ENCODE peak calls at places on chromosomes 4 and X, in seven cellular contexts. One of them, this sample, is unnamed.

GRCh38 chr4:169208516-169208915 is 62.2 kb downstream of the SH3RF1 start:
- DNase-seq in coronary artery: no peak
- DNase-seq in kidney epithelial cell: no peak
- DNase-seq in IMR-90: peak
- DNase-seq in mucosa of descending colon: no peak
- DNase-seq in heart left ventricle: no peak
- DNase-seq in psoas muscle: no peak
- DNase-seq in this sample: no peak

GRCh38 chr4:79898055-79898454 is 175.0 kb downstream of the ANTXR2 start:
- DNase-seq in coronary artery: no peak
- DNase-seq in kidney epithelial cell: no peak
- DNase-seq in IMR-90: no peak
- DNase-seq in mucosa of descending colon: no peak
- DNase-seq in heart left ventricle: no peak
- DNase-seq in psoas muscle: no peak
- DNase-seq in this sample: no peak

GRCh38 chrX:38646129-38646528 is 84.8 kb downstream of the TSPAN7 start:
- DNase-seq in coronary artery: no peak
- DNase-seq in kidney epithelial cell: no peak
- DNase-seq in IMR-90: no peak
- DNase-seq in mucosa of descending colon: no peak
- DNase-seq in heart left ventricle: no peak
- DNase-seq in psoas muscle: no peak
- DNase-seq in this sample: no peak

GRCh38 chr4:10554694-10555093 is 97.5 kb upstream of the ZNF518B start:
- DNase-seq in coronary artery: no peak
- DNase-seq in kidney epithelial cell: no peak
- DNase-seq in IMR-90: peak
- DNase-seq in mucosa of descending colon: peak
- DNase-seq in heart left ventricle: no peak
- DNase-seq in psoas muscle: no peak
- DNase-seq in this sample: no peak

GRCh38 chr4:55633903-55634302 is 2.2 kb downstream of the NMU start:
- DNase-seq in coronary artery: no peak
- DNase-seq in kidney epithelial cell: no peak
- DNase-seq in IMR-90: no peak
- DNase-seq in mucosa of descending colon: no peak
- DNase-seq in heart left ventricle: no peak
- DNase-seq in psoas muscle: no peak
- DNase-seq in this sample: no peak

GRCh38 chrX:53323196-53323595 is 41.8 kb upstream of the IQSEC2 start:
- DNase-seq in coronary artery: no peak
- DNase-seq in kidney epithelial cell: no peak
- DNase-seq in IMR-90: no peak
- DNase-seq in mucosa of descending colon: no peak
- DNase-seq in heart left ventricle: no peak
- DNase-seq in psoas muscle: no peak
- DNase-seq in this sample: no peak

GRCh38 chrX:100319716-100320115 is 90.4 kb downstream of the PCDH19 start:
- DNase-seq in coronary artery: no peak
- DNase-seq in kidney epithelial cell: no peak
- DNase-seq in IMR-90: no peak
- DNase-seq in mucosa of descending colon: peak
- DNase-seq in heart left ventricle: no peak
- DNase-seq in psoas muscle: no peak
- DNase-seq in this sample: no peak

GRCh38 chrX:29690061-29690460 is 525.3 kb upstream of the MAGEB2 start:
- DNase-seq in coronary artery: no peak
- DNase-seq in kidney epithelial cell: no peak
- DNase-seq in IMR-90: peak
- DNase-seq in mucosa of descending colon: no peak
- DNase-seq in heart left ventricle: no peak
- DNase-seq in psoas muscle: no peak
- DNase-seq in this sample: no peak

GRCh38 chrX:150940844-150941495 is 42.2 kb upstream of the HMGB3 start:
- DNase-seq in coronary artery: no peak
- DNase-seq in kidney epithelial cell: no peak
- DNase-seq in IMR-90: no peak
- DNase-seq in mucosa of descending colon: peak
- DNase-seq in heart left ventricle: no peak
- DNase-seq in psoas muscle: no peak
- DNase-seq in this sample: no peak

GRCh38 chr4:48222491-48222890 is 47.1 kb downstream of the TEC start:
- DNase-seq in coronary artery: no peak
- DNase-seq in kidney epithelial cell: peak
- DNase-seq in IMR-90: no peak
- DNase-seq in mucosa of descending colon: no peak
- DNase-seq in heart left ventricle: no peak
- DNase-seq in psoas muscle: no peak
- DNase-seq in this sample: no peak

GRCh38 chr4:174592256-174592984 is 70.1 kb upstream of the HPGD start:
- DNase-seq in coronary artery: no peak
- DNase-seq in kidney epithelial cell: no peak
- DNase-seq in IMR-90: no peak
- DNase-seq in mucosa of descending colon: no peak
- DNase-seq in heart left ventricle: no peak
- DNase-seq in psoas muscle: no peak
- DNase-seq in this sample: no peak

GRCh38 chr4:126386512-126386911 is 1071.8 kb downstream of the FAT4 start:
- DNase-seq in coronary artery: no peak
- DNase-seq in kidney epithelial cell: no peak
- DNase-seq in IMR-90: no peak
- DNase-seq in mucosa of descending colon: no peak
- DNase-seq in heart left ventricle: no peak
- DNase-seq in psoas muscle: no peak
- DNase-seq in this sample: no peak

GRCh38 chrX:46733226-46733625 is 25.7 kb downstream of the SLC9A7 start:
- DNase-seq in coronary artery: no peak
- DNase-seq in kidney epithelial cell: no peak
- DNase-seq in IMR-90: no peak
- DNase-seq in mucosa of descending colon: no peak
- DNase-seq in heart left ventricle: no peak
- DNase-seq in psoas muscle: no peak
- DNase-seq in this sample: no peak

GRCh38 chr4:180542445-180543100 is 1700.6 kb upstream of the TENM3 start:
- DNase-seq in coronary artery: no peak
- DNase-seq in kidney epithelial cell: peak
- DNase-seq in IMR-90: peak
- DNase-seq in mucosa of descending colon: peak
- DNase-seq in heart left ventricle: no peak
- DNase-seq in psoas muscle: no peak
- DNase-seq in this sample: no peak

GRCh38 chr4:182225257-182225852 is 17.8 kb upstream of the TENM3 start:
- DNase-seq in coronary artery: no peak
- DNase-seq in kidney epithelial cell: no peak
- DNase-seq in IMR-90: no peak
- DNase-seq in mucosa of descending colon: no peak
- DNase-seq in heart left ventricle: no peak
- DNase-seq in psoas muscle: no peak
- DNase-seq in this sample: no peak

GRCh38 chr4:30600246-30600645 is 119.9 kb upstream of the PCDH7 start:
- DNase-seq in coronary artery: no peak
- DNase-seq in kidney epithelial cell: no peak
- DNase-seq in IMR-90: no peak
- DNase-seq in mucosa of descending colon: no peak
- DNase-seq in heart left ventricle: no peak
- DNase-seq in psoas muscle: no peak
- DNase-seq in this sample: no peak

GRCh38 chr4:44479731-44480130 is 31.1 kb upstream of the KCTD8 start:
- DNase-seq in coronary artery: no peak
- DNase-seq in kidney epithelial cell: no peak
- DNase-seq in IMR-90: no peak
- DNase-seq in mucosa of descending colon: no peak
- DNase-seq in heart left ventricle: no peak
- DNase-seq in psoas muscle: no peak
- DNase-seq in this sample: no peak

GRCh38 chr4:94390804-94391410 is 48.3 kb upstream of the HPGDS start:
- DNase-seq in coronary artery: no peak
- DNase-seq in kidney epithelial cell: no peak
- DNase-seq in IMR-90: peak
- DNase-seq in mucosa of descending colon: peak
- DNase-seq in heart left ventricle: no peak
- DNase-seq in psoas muscle: no peak
- DNase-seq in this sample: no peak

GRCh38 chr4:111066887-111067286 is 444.0 kb upstream of the PITX2 start:
- DNase-seq in coronary artery: no peak
- DNase-seq in kidney epithelial cell: peak
- DNase-seq in IMR-90: peak
- DNase-seq in mucosa of descending colon: no peak
- DNase-seq in heart left ventricle: no peak
- DNase-seq in psoas muscle: no peak
- DNase-seq in this sample: no peak

GRCh38 chr4:169914871-169915270 is 111.3 kb downstream of the MFAP3L start:
- DNase-seq in coronary artery: no peak
- DNase-seq in kidney epithelial cell: no peak
- DNase-seq in IMR-90: no peak
- DNase-seq in mucosa of descending colon: no peak
- DNase-seq in heart left ventricle: no peak
- DNase-seq in psoas muscle: no peak
- DNase-seq in this sample: no peak

GRCh38 chr4:183492791-183493221 is 12.1 kb upstream of the ING2 start:
- DNase-seq in coronary artery: no peak
- DNase-seq in kidney epithelial cell: no peak
- DNase-seq in IMR-90: peak
- DNase-seq in mucosa of descending colon: no peak
- DNase-seq in heart left ventricle: no peak
- DNase-seq in psoas muscle: no peak
- DNase-seq in this sample: no peak

GRCh38 chr4:36374836-36375511 is 93.6 kb downstream of the DTHD1 start:
- DNase-seq in coronary artery: no peak
- DNase-seq in kidney epithelial cell: no peak
- DNase-seq in IMR-90: no peak
- DNase-seq in mucosa of descending colon: no peak
- DNase-seq in heart left ventricle: no peak
- DNase-seq in psoas muscle: peak
- DNase-seq in this sample: no peak

GRCh38 chrX:19814240-19814639 is 73.2 kb downstream of the SH3KBP1 start:
- DNase-seq in coronary artery: no peak
- DNase-seq in kidney epithelial cell: no peak
- DNase-seq in IMR-90: no peak
- DNase-seq in mucosa of descending colon: no peak
- DNase-seq in heart left ventricle: no peak
- DNase-seq in psoas muscle: no peak
- DNase-seq in this sample: no peak

GRCh38 chrX:35919536-35920309 is at the start of gene CFAP47:
- DNase-seq in coronary artery: no peak
- DNase-seq in kidney epithelial cell: peak
- DNase-seq in IMR-90: no peak
- DNase-seq in mucosa of descending colon: peak
- DNase-seq in heart left ventricle: no peak
- DNase-seq in psoas muscle: no peak
- DNase-seq in this sample: no peak
- H3K4me3 ChIP-seq in coronary artery: peak
- H3K4me3 ChIP-seq in kidney epithelial cell: peak
- H3K4me3 ChIP-seq in IMR-90: no peak
- H3K4me3 ChIP-seq in mucosa of descending colon: no peak
- H3K4me3 ChIP-seq in heart left ventricle: no peak
- H3K4me3 ChIP-seq in psoas muscle: peak
- H3K4me3 ChIP-seq in this sample: no peak

GRCh38 chrX:791479-792034 is 161.0 kb downstream of the SHOX start:
- DNase-seq in coronary artery: no peak
- DNase-seq in kidney epithelial cell: no peak
- DNase-seq in IMR-90: no peak
- DNase-seq in mucosa of descending colon: no peak
- DNase-seq in heart left ventricle: no peak
- DNase-seq in psoas muscle: no peak
- DNase-seq in this sample: no peak
- H3K4me3 ChIP-seq in coronary artery: no peak
- H3K4me3 ChIP-seq in kidney epithelial cell: no peak
- H3K4me3 ChIP-seq in IMR-90: no peak
- H3K4me3 ChIP-seq in mucosa of descending colon: no peak
- H3K4me3 ChIP-seq in heart left ventricle: no peak
- H3K4me3 ChIP-seq in psoas muscle: no peak
- H3K4me3 ChIP-seq in this sample: no peak

GRCh38 chr4:2535386-2536192 is 858 bp upstream of the FAM193A start:
- DNase-seq in coronary artery: peak
- DNase-seq in kidney epithelial cell: no peak
- DNase-seq in IMR-90: peak
- DNase-seq in mucosa of descending colon: peak
- DNase-seq in heart left ventricle: peak
- DNase-seq in psoas muscle: peak
- DNase-seq in this sample: no peak

GRCh38 chr4:2537011-2537830 is 774 bp downstream of the FAM193A start:
- DNase-seq in coronary artery: peak
- DNase-seq in kidney epithelial cell: no peak
- DNase-seq in IMR-90: peak
- DNase-seq in mucosa of descending colon: peak
- DNase-seq in heart left ventricle: peak
- DNase-seq in psoas muscle: peak
- DNase-seq in this sample: no peak

GRCh38 chr4:2536193-2537010 is at the start of gene FAM193A:
- DNase-seq in coronary artery: peak
- DNase-seq in kidney epithelial cell: peak
- DNase-seq in IMR-90: peak
- DNase-seq in mucosa of descending colon: peak
- DNase-seq in heart left ventricle: peak
- DNase-seq in psoas muscle: peak
- DNase-seq in this sample: peak

GRCh38 chr4:2534904-2535385 is 1.5 kb upstream of the FAM193A start:
- DNase-seq in coronary artery: no peak
- DNase-seq in kidney epithelial cell: no peak
- DNase-seq in IMR-90: peak
- DNase-seq in mucosa of descending colon: no peak
- DNase-seq in heart left ventricle: no peak
- DNase-seq in psoas muscle: no peak
- DNase-seq in this sample: no peak
- H3K4me3 ChIP-seq in coronary artery: peak
- H3K4me3 ChIP-seq in kidney epithelial cell: peak
- H3K4me3 ChIP-seq in IMR-90: peak
- H3K4me3 ChIP-seq in mucosa of descending colon: no peak
- H3K4me3 ChIP-seq in heart left ventricle: peak
- H3K4me3 ChIP-seq in psoas muscle: peak
- H3K4me3 ChIP-seq in this sample: peak

DNA sequence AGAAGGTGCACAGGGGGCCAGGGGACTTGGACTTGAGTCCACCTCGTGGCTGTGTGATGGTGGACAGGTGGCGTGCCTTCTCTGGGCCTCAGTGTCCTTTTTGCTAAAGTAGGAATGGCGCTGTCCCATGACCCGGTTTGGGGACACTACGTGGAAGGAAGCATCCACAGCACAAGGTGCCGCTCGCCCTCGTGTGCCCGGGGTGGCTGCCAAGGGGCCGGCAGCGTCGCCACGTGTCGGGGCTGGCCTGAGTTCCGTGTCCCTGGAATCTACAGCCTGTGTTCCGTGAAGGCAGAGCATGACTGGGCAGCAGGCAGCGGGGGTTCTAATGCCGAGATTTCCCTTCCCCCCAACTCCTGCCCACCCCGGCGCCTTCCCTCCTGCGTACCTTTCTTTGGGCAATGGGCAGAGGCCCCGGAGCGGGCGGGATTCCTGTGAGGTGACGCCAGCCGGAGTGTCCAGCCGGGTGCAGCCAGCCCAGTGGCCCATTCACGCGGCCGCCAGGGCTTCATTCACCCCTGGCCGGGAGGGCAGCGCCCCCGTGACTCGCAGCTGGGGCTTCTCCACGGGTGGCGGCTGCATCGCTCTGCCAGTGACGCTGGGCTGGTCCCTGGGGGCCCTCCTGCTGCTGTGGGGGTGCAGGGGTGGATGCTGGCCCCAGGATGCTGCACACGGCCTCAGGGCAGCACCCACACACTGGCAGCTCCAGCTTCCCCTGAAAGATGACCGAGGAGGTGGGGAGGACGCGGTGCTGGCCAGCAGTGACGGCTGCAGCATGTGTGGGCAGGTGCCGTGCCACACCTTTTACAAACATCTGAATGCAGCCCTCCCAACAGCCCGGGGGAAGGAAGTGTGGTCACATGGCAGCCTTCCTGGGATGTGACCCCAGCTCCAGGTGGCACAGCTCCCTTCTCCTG is 21.2 kb downstream of the DOK7 start:
- DNase-seq in coronary artery: peak
- DNase-seq in kidney epithelial cell: peak
- DNase-seq in IMR-90: no peak
- DNase-seq in mucosa of descending colon: peak
- DNase-seq in heart left ventricle: peak
- DNase-seq in psoas muscle: peak
- DNase-seq in this sample: no peak
- H3K4me3 ChIP-seq in coronary artery: peak
- H3K4me3 ChIP-seq in kidney epithelial cell: no peak
- H3K4me3 ChIP-seq in IMR-90: no peak
- H3K4me3 ChIP-seq in mucosa of descending colon: no peak
- H3K4me3 ChIP-seq in heart left ventricle: no peak
- H3K4me3 ChIP-seq in psoas muscle: peak
- H3K4me3 ChIP-seq in this sample: no peak